ENCODE peak calls at places on chromosomes 12 and 14, in eight cellular contexts. V is upper lobe of right lung; G is naive thymus-derived CD4-positive, alpha-beta T cell; D is uterus; O is fibroblast of lung; Z is brain microvascular endothelial cell; C is mesendoderm; P is bronchial epithelial cell. N is an unnamed sample. For H3K36me3, the result is how much of the 10 kb centered on the place peaks cover.

GRCh38 chr12:14841761-14842160 is 1.6 kb downstream of the ART4 start:
- DNase-seq in V (no peak), Z (peak), C (peak), O (peak), D (peak), P (peak), G (no peak), N (no peak)

GRCh38 chr12:124679533-124680371 is 112.3 kb upstream of the NCOR2 start:
- DNase-seq in V (no peak), C (no peak), Z (no peak), G (no peak), O (no peak), D (peak), P (no peak), N (no peak)

GRCh38 chr14:79629372-79629771 is 581.9 kb downstream of the DIO2 start:
- DNase-seq in V (no peak), D (no peak), G (no peak), P (no peak), C (peak), O (no peak), Z (no peak), N (no peak)

GRCh38 chr14:23610090-23610814 is 25.9 kb upstream of the DHRS2 start:
- DNase-seq in P (no peak), G (no peak), O (no peak), D (no peak), C (no peak), V (no peak), Z (no peak), N (no peak)

GRCh38 chr14:73945159-73945670 is 4.7 kb downstream of the FAM161B start:
- DNase-seq in C (no peak), G (no peak), P (no peak), O (no peak), D (no peak), Z (no peak), V (no peak), N (no peak)

GRCh38 chr14:76926521-76927251 is 100.5 kb downstream of the LRRC74A start:
- DNase-seq in O (peak), V (no peak), C (no peak), G (peak), P (no peak), Z (peak), D (peak), N (no peak)

GRCh38 chr12:52690351-52691075 is 10.3 kb upstream of the KRT1 start:
- DNase-seq in P (no peak), V (no peak), O (no peak), Z (no peak), C (no peak), D (no peak), G (no peak), N (no peak)

GRCh38 chr12:110858848-110859247 is 12.1 kb downstream of the CCDC63 start:
- DNase-seq in C (no peak), G (no peak), Z (no peak), V (no peak), D (no peak), O (no peak), P (no peak), N (no peak)

GRCh38 chr12:27822076-27822712 is 42.2 kb upstream of the MANSC4 start:
- DNase-seq in O (peak), P (peak), D (no peak), C (no peak), Z (peak), G (peak), V (no peak), N (peak)

GRCh38 chr12:41213107-41213506 is 25.0 kb downstream of the PDZRN4 start:
- DNase-seq in G (no peak), V (no peak), D (no peak), Z (no peak), C (no peak), O (no peak), P (no peak), N (no peak)

GRCh38 chr12:96514328-96514727 is 25.0 kb downstream of the CFAP54 start:
- DNase-seq in O (peak), D (no peak), V (no peak), C (no peak), G (no peak), Z (no peak), P (no peak), N (peak)

GRCh38 chr12:122859303-122860051 is 24.2 kb downstream of the HIP1R start:
- DNase-seq in Z (no peak), P (no peak), G (no peak), V (peak), C (no peak), O (no peak), D (no peak), N (no peak)

GRCh38 chr12:89390802-89391673 is 38.7 kb upstream of the DUSP6 start:
- DNase-seq in G (no peak), D (no peak), P (peak), V (no peak), C (no peak), Z (peak), O (peak), N (no peak)

GRCh38 chr12:82174383-82174782 is 183.8 kb downstream of the CCDC59 start:
- DNase-seq in P (no peak), C (no peak), D (no peak), V (no peak), O (no peak), G (no peak), Z (no peak), N (no peak)

GRCh38 chr12:26122681-26123481 is 2.0 kb downstream of the BHLHE41 start:
- DNase-seq in P (peak), C (no peak), O (peak), G (peak), D (peak), V (peak), Z (peak), N (peak)

GRCh38 chr12:26120561-26121274 is 4.1 kb downstream of the BHLHE41 start:
- DNase-seq in C (no peak), O (no peak), G (no peak), P (no peak), Z (no peak), V (no peak), D (no peak), N (no peak)

GRCh38 chr12:26121841-26122680 is 2.8 kb downstream of the BHLHE41 start:
- DNase-seq in Z (no peak), C (peak), V (peak), G (peak), D (no peak), P (no peak), O (no peak), N (peak)

GRCh38 chr12:26119391-26119981 is 5.4 kb downstream of the BHLHE41 start:
- DNase-seq in P (peak), G (no peak), O (peak), C (peak), V (no peak), D (peak), Z (peak), N (no peak)

DNA sequence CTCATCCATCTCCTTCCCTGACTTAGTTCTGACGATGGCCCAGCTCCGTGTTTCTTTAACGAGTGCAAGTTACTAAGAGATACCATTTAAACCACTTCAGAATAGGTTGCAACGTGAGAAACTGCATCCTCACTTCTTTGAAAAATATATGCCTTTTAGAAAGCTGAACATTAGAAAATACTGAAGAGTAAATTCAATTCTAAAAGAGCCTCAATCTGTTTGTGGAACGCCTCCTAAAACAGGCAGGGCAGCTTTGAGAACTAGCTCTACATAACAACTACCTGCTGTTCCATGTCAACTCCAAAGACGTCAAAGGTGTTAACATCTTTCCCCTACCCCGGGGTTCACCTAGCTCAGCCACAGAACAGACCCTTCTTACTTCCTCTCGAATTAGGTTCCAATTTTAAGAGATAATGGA is 3.5 kb downstream of the BHLHE41 start:
- DNase-seq in P (no peak), G (no peak), O (no peak), V (no peak), Z (no peak), D (no peak), C (no peak), N (no peak)
- H3K4me3 ChIP-seq in P (no peak), G (no peak), O (no peak), V (peak), Z (peak), D (peak), C (no peak), N (no peak)

DNA sequence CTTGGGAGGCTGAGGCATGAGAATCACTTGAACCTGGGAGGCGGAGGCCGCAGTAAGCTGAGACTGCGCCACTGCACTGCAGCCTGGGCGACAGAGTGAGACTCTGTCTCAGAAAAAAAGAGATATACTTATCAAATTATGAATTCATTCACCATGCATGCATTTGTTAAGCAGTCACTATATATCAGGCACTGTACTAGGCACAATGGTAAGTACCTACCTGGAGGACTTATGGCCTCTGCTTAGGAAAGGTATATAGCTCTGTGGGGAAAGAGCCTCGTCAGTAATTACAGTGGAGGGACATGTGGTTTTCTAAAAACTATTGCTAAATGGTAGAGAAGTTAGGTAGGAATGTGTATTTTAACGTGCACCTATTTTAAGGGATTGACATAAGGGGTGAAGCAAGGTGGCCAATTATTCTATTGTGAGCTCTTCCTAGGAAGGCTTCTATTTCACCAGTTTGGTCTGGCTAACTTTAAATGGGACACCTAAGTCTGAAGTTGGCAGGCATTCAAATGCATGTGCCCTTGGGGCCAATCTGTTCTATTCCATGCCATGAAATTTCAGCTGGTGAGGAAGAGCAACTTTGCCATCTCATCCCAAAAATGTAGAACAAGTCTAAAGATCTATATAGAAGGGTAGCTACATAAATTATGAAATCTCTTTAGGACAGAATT is 15.0 kb downstream of the TCP11L2 start:
- DNase-seq in P (peak), O (no peak), G (no peak), Z (no peak), C (no peak), D (no peak), V (no peak), N (no peak)
- H3K36me3 ChIP-seq in P (under half), O (under half), G (half or more), Z (under half), C (under half), D (under half), V (half or more), N (under half)

DNA sequence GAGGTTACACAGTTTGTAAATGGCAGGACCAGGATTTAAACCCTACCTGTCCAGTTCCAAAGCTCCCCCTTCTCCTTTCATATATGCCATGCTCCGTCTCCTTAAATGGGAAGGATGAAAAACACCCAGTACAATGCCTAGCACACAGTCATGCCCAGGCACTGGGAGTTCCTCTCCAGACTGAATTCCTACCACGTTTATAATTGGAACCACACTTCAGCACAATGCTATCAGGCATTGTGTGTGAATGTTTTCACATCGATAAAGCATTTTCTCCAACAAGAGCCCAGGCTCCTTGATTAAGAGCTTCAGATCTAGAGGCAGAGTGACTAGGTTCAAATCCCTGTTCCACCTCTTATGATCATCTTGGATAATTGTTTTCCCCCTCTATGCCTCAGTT is 2.7 kb upstream of the NUAK1 start:
- DNase-seq in P (no peak), Z (no peak), C (no peak), D (no peak), O (no peak), G (no peak), V (no peak), N (no peak)
- H3K4me3 ChIP-seq in P (no peak), Z (no peak), C (no peak), D (no peak), O (no peak), G (no peak), V (no peak), N (no peak)

GRCh38 chr12:113946175-113946574 is 19.9 kb downstream of the RBM19 start:
- DNase-seq in C (no peak), O (no peak), Z (no peak), G (no peak), V (no peak), D (no peak), P (no peak), N (no peak)

GRCh38 chr12:113942209-113942608 is 23.9 kb downstream of the RBM19 start:
- DNase-seq in Z (no peak), D (no peak), P (no peak), O (no peak), V (no peak), G (no peak), C (no peak), N (no peak)

GRCh38 chr12:113948151-113948914 is 17.8 kb downstream of the RBM19 start:
- DNase-seq in O (no peak), V (no peak), D (no peak), G (no peak), P (no peak), Z (no peak), C (no peak), N (no peak)

GRCh38 chr12:113949321-113950305 is 16.5 kb downstream of the RBM19 start:
- DNase-seq in C (no peak), P (no peak), V (no peak), Z (no peak), O (no peak), G (no peak), D (no peak), N (no peak)

DNA sequence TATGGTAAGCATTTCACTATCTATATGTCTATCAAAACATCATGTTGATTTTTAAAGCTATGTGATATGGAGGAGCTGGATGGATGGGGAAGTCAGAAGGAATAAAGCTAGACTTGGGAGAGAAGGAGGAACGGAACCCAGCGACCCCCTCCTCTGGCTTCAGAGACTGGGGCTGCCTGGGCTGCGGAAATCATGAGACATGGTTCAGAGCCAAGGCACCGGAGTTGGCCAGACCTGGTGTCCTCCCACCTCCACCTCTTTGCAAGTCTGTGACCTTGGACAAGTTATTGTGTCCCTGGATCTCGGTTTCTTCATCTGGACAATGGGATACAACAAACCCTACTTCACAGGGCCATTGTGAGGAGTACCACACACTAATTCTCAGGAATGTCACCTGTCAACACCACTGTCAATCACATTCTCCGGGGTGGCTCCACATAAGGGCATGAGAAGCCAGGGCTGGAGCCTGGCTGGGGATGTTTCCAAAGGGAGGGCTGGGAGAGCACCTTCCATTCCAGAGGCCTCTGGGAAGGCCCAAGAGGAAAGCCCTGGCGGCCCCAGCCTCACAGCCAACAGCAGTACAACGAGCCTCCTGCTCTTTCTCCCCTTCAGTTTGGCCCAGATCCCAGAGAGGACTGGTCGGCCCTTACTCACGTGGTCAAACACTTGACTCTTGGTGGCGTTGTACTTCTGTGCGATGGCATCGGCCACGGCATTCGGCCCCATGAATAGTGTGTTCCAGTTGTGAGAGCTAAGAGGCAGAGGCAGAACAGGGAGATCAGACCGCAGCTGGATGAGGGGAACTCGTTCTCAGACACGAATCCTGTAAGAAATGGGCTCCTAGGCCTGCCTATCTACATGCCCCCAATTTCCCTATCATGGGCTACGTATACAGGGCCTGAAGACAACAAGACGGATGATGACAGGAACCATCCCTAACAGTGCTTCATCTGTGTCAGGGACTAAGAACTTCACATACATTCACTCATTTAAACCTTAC is 20.7 kb downstream of the RBM19 start:
- DNase-seq in O (no peak), Z (no peak), V (no peak), C (no peak), D (no peak), P (no peak), G (no peak), N (no peak)
- H3K36me3 ChIP-seq in O (under half), Z (half or more), V (half or more), C (under half), D (under half), P (under half), G (half or more), N (half or more)

GRCh38 chr12:129163461-129163860 is 310.2 kb downstream of the GLT1D1 start:
- DNase-seq in V (no peak), G (no peak), C (peak), P (no peak), D (no peak), Z (no peak), O (no peak), N (no peak)
- H3K4me3 ChIP-seq in V (no peak), G (no peak), C (no peak), P (no peak), D (no peak), Z (no peak), O (no peak), N (no peak)

DNA sequence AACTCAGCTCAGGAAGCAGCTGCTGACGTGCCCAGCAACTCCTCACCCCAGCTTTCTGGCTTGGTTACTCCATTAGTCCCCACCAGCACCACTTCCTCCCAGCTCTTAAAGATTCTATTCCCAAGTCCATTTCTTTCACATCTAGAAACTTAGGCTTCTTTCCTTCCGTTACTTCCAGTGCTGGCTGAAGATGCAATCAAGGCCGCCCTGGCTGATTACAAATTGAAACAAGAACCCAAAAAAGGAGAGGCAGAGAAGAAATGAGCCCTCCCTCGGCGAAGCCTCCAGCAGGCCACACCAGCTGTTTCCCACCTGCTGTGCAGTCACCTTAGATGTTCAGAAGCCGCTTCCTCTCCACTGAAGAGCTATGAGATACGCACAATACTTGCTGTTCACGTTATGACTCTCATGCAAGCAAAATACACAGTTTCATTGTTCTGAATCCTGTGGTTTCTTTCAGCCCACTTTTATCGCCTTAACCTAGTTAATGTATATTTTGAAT is 6.3 kb downstream of the ISCU start:
- DNase-seq in C (no peak), P (no peak), V (no peak), D (no peak), G (peak), O (no peak), Z (no peak), N (peak)
- H3K36me3 ChIP-seq in C (under half), P (under half), V (half or more), D (under half), G (under half), O (under half), Z (under half), N (under half)

GRCh38 chr12:46365951-46366379 is 6.6 kb downstream of the SLC38A2 start:
- DNase-seq in C (no peak), V (no peak), O (no peak), P (peak), G (no peak), Z (no peak), D (no peak), N (no peak)
- H3K4me3 ChIP-seq in C (no peak), V (peak), O (peak), P (no peak), G (no peak), Z (peak), D (peak), N (no peak)

N was measured in GM06990.